ENCODE peak calls at places on chromosomes 11 and 22, in five cellular contexts. One of them, this sample, is unnamed. For H3K36me3, the result is how much of the 10 kb centered on the place peaks cover.

GRCh38 chr11:118918128-118918685 is 7.5 kb downstream of the BCL9L start:
- DNase-seq in left ventricle myocardium inferior: peak
- DNase-seq in Peyer's patch: peak
- DNase-seq in brain microvascular endothelial cell: peak
- DNase-seq in OCI-LY7: no peak
- DNase-seq in this sample: no peak

GRCh38 chr11:69272961-69273461 is 20.9 kb upstream of the MYEOV start:
- DNase-seq in Peyer's patch: no peak
- DNase-seq in left ventricle myocardium inferior: no peak
- DNase-seq in brain microvascular endothelial cell: no peak
- DNase-seq in OCI-LY7: no peak
- DNase-seq in this sample: no peak

GRCh38 chr11:73198677-73199076 is 19.4 kb upstream of the P2RY2 start:
- DNase-seq in OCI-LY7: no peak
- DNase-seq in Peyer's patch: no peak
- DNase-seq in brain microvascular endothelial cell: peak
- DNase-seq in left ventricle myocardium inferior: no peak
- DNase-seq in this sample: no peak

GRCh38 chr11:115860246-115860645 is 356.0 kb upstream of the CADM1 start:
- DNase-seq in left ventricle myocardium inferior: no peak
- DNase-seq in Peyer's patch: no peak
- DNase-seq in brain microvascular endothelial cell: no peak
- DNase-seq in OCI-LY7: no peak
- DNase-seq in this sample: no peak

GRCh38 chr22:24563246-24563645 is 7.4 kb downstream of the SNRPD3 start:
- DNase-seq in left ventricle myocardium inferior: no peak
- DNase-seq in Peyer's patch: no peak
- DNase-seq in brain microvascular endothelial cell: no peak
- DNase-seq in OCI-LY7: no peak
- DNase-seq in this sample: no peak

GRCh38 chr11:93196816-93197382 is 892 bp downstream of the SLC36A4 start:
- DNase-seq in Peyer's patch: no peak
- DNase-seq in brain microvascular endothelial cell: no peak
- DNase-seq in OCI-LY7: peak
- DNase-seq in left ventricle myocardium inferior: no peak
- DNase-seq in this sample: no peak

GRCh38 chr11:21511835-21512440 is 680.9 kb upstream of the ANO5 start:
- DNase-seq in brain microvascular endothelial cell: peak
- DNase-seq in OCI-LY7: peak
- DNase-seq in left ventricle myocardium inferior: peak
- DNase-seq in Peyer's patch: no peak
- DNase-seq in this sample: peak

GRCh38 chr11:121722431-121723256 is 269.9 kb upstream of the SORL1-AS1 start:
- DNase-seq in brain microvascular endothelial cell: peak
- DNase-seq in Peyer's patch: no peak
- DNase-seq in OCI-LY7: no peak
- DNase-seq in left ventricle myocardium inferior: peak
- DNase-seq in this sample: peak

GRCh38 chr11:63762662-63763505 is 5.7 kb downstream of the ZFTA start:
- DNase-seq in OCI-LY7: no peak
- DNase-seq in Peyer's patch: no peak
- DNase-seq in brain microvascular endothelial cell: no peak
- DNase-seq in left ventricle myocardium inferior: peak
- DNase-seq in this sample: no peak

GRCh38 chr11:3642071-3642951 is 519 bp upstream of the ART5 start:
- DNase-seq in Peyer's patch: peak
- DNase-seq in left ventricle myocardium inferior: peak
- DNase-seq in brain microvascular endothelial cell: peak
- DNase-seq in OCI-LY7: no peak
- DNase-seq in this sample: peak

GRCh38 chr11:69531071-69531716 is 49.7 kb downstream of the LINC01488 start:
- DNase-seq in brain microvascular endothelial cell: no peak
- DNase-seq in left ventricle myocardium inferior: no peak
- DNase-seq in Peyer's patch: no peak
- DNase-seq in OCI-LY7: no peak
- DNase-seq in this sample: no peak

GRCh38 chr11:35154960-35155359 is 16.0 kb downstream of the CD44 start:
- DNase-seq in brain microvascular endothelial cell: no peak
- DNase-seq in OCI-LY7: no peak
- DNase-seq in Peyer's patch: no peak
- DNase-seq in left ventricle myocardium inferior: no peak
- DNase-seq in this sample: no peak

GRCh38 chr11:2527621-2528291 is 82.9 kb downstream of the KCNQ1 start:
- DNase-seq in OCI-LY7: no peak
- DNase-seq in brain microvascular endothelial cell: no peak
- DNase-seq in left ventricle myocardium inferior: peak
- DNase-seq in Peyer's patch: no peak
- DNase-seq in this sample: no peak

GRCh38 chr11:133809525-133810178 is 35.7 kb downstream of the SPATA19 start:
- DNase-seq in brain microvascular endothelial cell: no peak
- DNase-seq in left ventricle myocardium inferior: no peak
- DNase-seq in OCI-LY7: no peak
- DNase-seq in Peyer's patch: no peak
- DNase-seq in this sample: no peak

GRCh38 chr11:36233226-36233625 is 56.0 kb downstream of the COMMD9 start:
- DNase-seq in OCI-LY7: no peak
- DNase-seq in left ventricle myocardium inferior: no peak
- DNase-seq in brain microvascular endothelial cell: peak
- DNase-seq in Peyer's patch: no peak
- DNase-seq in this sample: no peak

GRCh38 chr11:75350743-75351540 is 519 bp downstream of the ARRB1 start:
- DNase-seq in brain microvascular endothelial cell: no peak
- DNase-seq in left ventricle myocardium inferior: peak
- DNase-seq in Peyer's patch: peak
- DNase-seq in OCI-LY7: no peak
- DNase-seq in this sample: no peak

GRCh38 chr11:37946155-37946766 is 1348.2 kb upstream of the RAG2 start:
- DNase-seq in Peyer's patch: no peak
- DNase-seq in OCI-LY7: peak
- DNase-seq in left ventricle myocardium inferior: no peak
- DNase-seq in brain microvascular endothelial cell: peak
- DNase-seq in this sample: no peak

GRCh38 chr11:8025123-8025522 is 38.0 kb downstream of the EIF3F start:
- DNase-seq in brain microvascular endothelial cell: peak
- DNase-seq in OCI-LY7: no peak
- DNase-seq in left ventricle myocardium inferior: no peak
- DNase-seq in Peyer's patch: no peak
- DNase-seq in this sample: no peak

GRCh38 chr11:45282070-45282469 is 4.1 kb downstream of the SYT13 start:
- DNase-seq in brain microvascular endothelial cell: no peak
- DNase-seq in OCI-LY7: no peak
- DNase-seq in left ventricle myocardium inferior: no peak
- DNase-seq in Peyer's patch: no peak
- DNase-seq in this sample: no peak

GRCh38 chr22:41288245-41288946 is 2.4 kb upstream of the RANGAP1 start:
- DNase-seq in left ventricle myocardium inferior: no peak
- DNase-seq in Peyer's patch: no peak
- DNase-seq in brain microvascular endothelial cell: peak
- DNase-seq in OCI-LY7: no peak
- DNase-seq in this sample: peak

GRCh38 chr22:17706451-17706900 is 67.8 kb downstream of the BID start:
- DNase-seq in Peyer's patch: no peak
- DNase-seq in left ventricle myocardium inferior: no peak
- DNase-seq in brain microvascular endothelial cell: peak
- DNase-seq in OCI-LY7: peak
- DNase-seq in this sample: peak

GRCh38 chr11:103897156-103897555 is 139.3 kb upstream of the DDI1 start:
- DNase-seq in left ventricle myocardium inferior: no peak
- DNase-seq in OCI-LY7: no peak
- DNase-seq in Peyer's patch: no peak
- DNase-seq in brain microvascular endothelial cell: no peak
- DNase-seq in this sample: no peak

GRCh38 chr11:11538277-11538960 is 83.4 kb downstream of the GALNT18 start:
- DNase-seq in Peyer's patch: no peak
- DNase-seq in brain microvascular endothelial cell: no peak
- DNase-seq in left ventricle myocardium inferior: peak
- DNase-seq in OCI-LY7: no peak
- DNase-seq in this sample: no peak

GRCh38 chr11:95556342-95557151 is 233.0 kb downstream of the FAM76B start:
- DNase-seq in brain microvascular endothelial cell: no peak
- DNase-seq in Peyer's patch: no peak
- DNase-seq in OCI-LY7: no peak
- DNase-seq in left ventricle myocardium inferior: no peak
- DNase-seq in this sample: no peak

GRCh38 chr11:76721755-76722677 is 51.5 kb upstream of the LRRC32 start:
- DNase-seq in OCI-LY7: peak
- DNase-seq in brain microvascular endothelial cell: peak
- DNase-seq in left ventricle myocardium inferior: peak
- DNase-seq in Peyer's patch: peak
- DNase-seq in this sample: peak

GRCh38 chr11:76728778-76729177 is 54.4 kb upstream of the TSKU start:
- DNase-seq in brain microvascular endothelial cell: no peak
- DNase-seq in left ventricle myocardium inferior: no peak
- DNase-seq in Peyer's patch: no peak
- DNase-seq in OCI-LY7: no peak
- DNase-seq in this sample: no peak

GRCh38 chr11:76723548-76723947 is 53.0 kb upstream of the LRRC32 start:
- DNase-seq in Peyer's patch: no peak
- DNase-seq in OCI-LY7: no peak
- DNase-seq in left ventricle myocardium inferior: no peak
- DNase-seq in brain microvascular endothelial cell: no peak
- DNase-seq in this sample: no peak

GRCh38 chr11:76723142-76723541 is 52.6 kb upstream of the LRRC32 start:
- DNase-seq in brain microvascular endothelial cell: no peak
- DNase-seq in OCI-LY7: no peak
- DNase-seq in Peyer's patch: no peak
- DNase-seq in left ventricle myocardium inferior: no peak
- DNase-seq in this sample: no peak

GRCh38 chr11:76724162-76724768 is 53.7 kb upstream of the LRRC32 start:
- DNase-seq in brain microvascular endothelial cell: no peak
- DNase-seq in left ventricle myocardium inferior: no peak
- DNase-seq in OCI-LY7: no peak
- DNase-seq in Peyer's patch: no peak
- DNase-seq in this sample: no peak
- TF ChIP-seq CTCF in brain microvascular endothelial cell: no peak
- TF ChIP-seq CTCF in left ventricle myocardium inferior: no peak
- TF ChIP-seq CTCF in OCI-LY7: no peak
- TF ChIP-seq CTCF in Peyer's patch: no peak
- TF ChIP-seq CTCF in this sample: no peak

DNA sequence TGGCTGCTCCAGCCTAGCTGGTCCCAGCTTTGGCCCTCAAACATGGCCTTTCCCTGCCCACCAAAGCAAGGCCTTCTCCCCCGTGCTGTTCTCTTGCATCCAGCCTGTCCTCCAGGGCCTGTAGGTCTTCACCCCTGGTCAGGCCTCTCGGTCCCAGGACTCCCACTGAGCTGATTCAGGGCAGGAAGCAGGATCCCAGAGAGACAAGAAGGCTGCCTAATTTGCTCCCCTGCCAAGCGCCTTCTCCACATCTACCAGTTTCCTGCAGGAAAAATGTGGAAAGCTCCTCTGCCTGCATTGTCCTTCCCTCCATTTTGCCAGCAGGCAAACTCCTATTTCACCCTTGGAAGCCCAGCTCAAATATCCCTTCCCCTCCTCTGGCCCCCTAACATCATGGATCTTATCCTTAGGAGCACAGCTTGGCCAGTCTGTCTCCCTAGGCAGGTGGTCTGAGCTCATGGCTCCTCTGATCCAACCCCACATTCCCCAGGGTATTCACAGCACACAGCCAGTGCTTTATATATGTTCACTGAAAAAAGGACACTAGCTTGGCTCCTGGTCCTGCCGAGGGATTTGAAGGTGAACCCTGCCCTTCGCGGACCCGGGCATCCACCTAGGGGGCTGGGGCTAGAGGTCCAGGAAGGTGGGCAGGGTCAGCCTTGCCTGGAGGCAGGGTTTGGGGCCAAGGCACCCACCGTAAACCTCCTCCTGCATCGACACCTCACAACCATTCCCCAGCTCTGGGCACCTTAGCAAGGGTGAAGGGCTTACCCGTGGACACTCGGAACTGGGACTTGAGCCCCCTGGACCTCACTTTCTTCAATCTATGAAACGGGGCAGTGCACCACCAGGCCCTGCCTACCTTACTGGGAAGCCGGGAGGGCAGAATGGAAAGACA is 968 bp downstream of the RHBDD3 start:
- DNase-seq in Peyer's patch: peak
- DNase-seq in OCI-LY7: peak
- DNase-seq in left ventricle myocardium inferior: no peak
- DNase-seq in brain microvascular endothelial cell: no peak
- DNase-seq in this sample: no peak
- H3K36me3 ChIP-seq in Peyer's patch: under half
- H3K36me3 ChIP-seq in OCI-LY7: half or more
- H3K36me3 ChIP-seq in left ventricle myocardium inferior: under half
- H3K36me3 ChIP-seq in brain microvascular endothelial cell: under half
- H3K36me3 ChIP-seq in this sample: under half

GRCh38 chr22:42692239-42693054 is 28.2 kb downstream of the A4GALT start:
- DNase-seq in Peyer's patch: peak
- DNase-seq in OCI-LY7: peak
- DNase-seq in left ventricle myocardium inferior: no peak
- DNase-seq in brain microvascular endothelial cell: no peak
- DNase-seq in this sample: no peak
- TF ChIP-seq CTCF in Peyer's patch: no peak
- TF ChIP-seq CTCF in OCI-LY7: peak
- TF ChIP-seq CTCF in left ventricle myocardium inferior: no peak
- TF ChIP-seq CTCF in brain microvascular endothelial cell: no peak
- TF ChIP-seq CTCF in this sample: no peak

GRCh38 chr11:67438121-67438902 is 830 bp upstream of the PTPRCAP start:
- DNase-seq in left ventricle myocardium inferior: no peak
- DNase-seq in OCI-LY7: peak
- DNase-seq in brain microvascular endothelial cell: no peak
- DNase-seq in Peyer's patch: peak
- DNase-seq in this sample: no peak

GRCh38 chr11:67435727-67436458 is 1.6 kb downstream of the PTPRCAP start:
- DNase-seq in brain microvascular endothelial cell: no peak
- DNase-seq in OCI-LY7: no peak
- DNase-seq in Peyer's patch: no peak
- DNase-seq in left ventricle myocardium inferior: no peak
- DNase-seq in this sample: no peak

GRCh38 chr11:67437082-67437821 is at the start of gene PTPRCAP:
- DNase-seq in Peyer's patch: peak
- DNase-seq in OCI-LY7: peak
- DNase-seq in left ventricle myocardium inferior: no peak
- DNase-seq in brain microvascular endothelial cell: no peak
- DNase-seq in this sample: no peak

GRCh38 chr11:67435031-67435726 is 2.3 kb downstream of the PTPRCAP start:
- DNase-seq in OCI-LY7: no peak
- DNase-seq in left ventricle myocardium inferior: no peak
- DNase-seq in Peyer's patch: no peak
- DNase-seq in brain microvascular endothelial cell: no peak
- DNase-seq in this sample: no peak

DNA sequence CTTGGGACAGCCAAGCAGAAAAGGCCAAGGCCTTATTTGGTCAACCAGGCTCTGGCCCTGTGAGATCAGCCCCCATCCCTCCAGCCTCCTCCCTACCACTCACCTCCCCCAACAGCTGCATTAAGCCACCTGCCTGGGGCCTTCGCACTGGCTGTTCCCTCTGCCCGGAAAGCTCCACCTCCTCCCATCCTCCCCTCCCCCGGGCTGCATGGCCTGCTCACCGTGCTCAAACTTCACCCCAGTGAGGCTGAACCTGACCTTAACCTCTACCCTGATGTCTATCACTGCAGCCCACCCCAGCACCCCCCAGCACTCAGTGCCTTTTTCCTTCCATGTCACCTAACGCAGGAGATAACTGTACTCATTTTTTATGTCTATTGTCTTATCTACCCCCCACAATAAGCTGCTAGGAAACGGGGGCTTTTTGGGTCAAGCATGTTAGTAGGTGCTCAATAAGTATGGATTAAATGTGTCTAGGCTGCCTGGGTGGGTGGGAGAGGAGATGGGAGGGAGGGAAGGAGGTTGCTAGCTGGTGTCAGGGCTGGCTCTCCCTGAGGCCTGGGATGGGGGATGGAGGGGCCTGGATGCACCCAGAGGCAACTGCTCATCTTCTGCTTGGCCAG is 912 bp downstream of the PTPRCAP start:
- DNase-seq in brain microvascular endothelial cell: no peak
- DNase-seq in Peyer's patch: peak
- DNase-seq in left ventricle myocardium inferior: no peak
- DNase-seq in OCI-LY7: peak
- DNase-seq in this sample: no peak
- H3K36me3 ChIP-seq in brain microvascular endothelial cell: half or more
- H3K36me3 ChIP-seq in Peyer's patch: under half
- H3K36me3 ChIP-seq in left ventricle myocardium inferior: half or more
- H3K36me3 ChIP-seq in OCI-LY7: half or more
- H3K36me3 ChIP-seq in this sample: under half